ENCODE peak calls at places on chromosomes 4 and X, in ten cellular contexts. One of them, this sample, is unnamed.

GRCh38 chr4:81807927-81808672 is 336.4 kb upstream of the RASGEF1B start:
- DNase-seq in HFF-Myc: no peak
- DNase-seq in OCI-LY7: no peak
- DNase-seq in epithelial cell of esophagus: peak; percentile 3
- DNase-seq in IMR-90: no peak
- DNase-seq in brain microvascular endothelial cell: no peak
- DNase-seq in CD8-positive, alpha-beta T cell: no peak
- DNase-seq in ovary: no peak
- DNase-seq in nephron progenitor cell: no peak
- DNase-seq in endodermal cell: no peak
- DNase-seq in this sample: no peak

GRCh38 chrX:1589356-1590130 is 1.9 kb upstream of the AKAP17A start:
- DNase-seq in HFF-Myc: no peak
- DNase-seq in OCI-LY7: no peak
- DNase-seq in epithelial cell of esophagus: no peak
- DNase-seq in IMR-90: no peak
- DNase-seq in brain microvascular endothelial cell: no peak
- DNase-seq in CD8-positive, alpha-beta T cell: no peak
- DNase-seq in ovary: no peak
- DNase-seq in nephron progenitor cell: no peak
- DNase-seq in endodermal cell: peak; percentile 49
- DNase-seq in this sample: no peak

GRCh38 chr4:80301884-80302283 is 33.6 kb upstream of the CFAP299 start:
- DNase-seq in HFF-Myc: no peak
- DNase-seq in OCI-LY7: no peak
- DNase-seq in epithelial cell of esophagus: no peak
- DNase-seq in IMR-90: no peak
- DNase-seq in brain microvascular endothelial cell: no peak
- DNase-seq in CD8-positive, alpha-beta T cell: no peak
- DNase-seq in ovary: no peak
- DNase-seq in nephron progenitor cell: no peak
- DNase-seq in endodermal cell: no peak
- DNase-seq in this sample: no peak

GRCh38 chr4:113828712-113829111 is 67.2 kb upstream of the CAMK2D start:
- DNase-seq in HFF-Myc: no peak
- DNase-seq in OCI-LY7: no peak
- DNase-seq in epithelial cell of esophagus: peak; percentile 26
- DNase-seq in IMR-90: peak; percentile 49
- DNase-seq in brain microvascular endothelial cell: no peak
- DNase-seq in CD8-positive, alpha-beta T cell: no peak
- DNase-seq in ovary: no peak
- DNase-seq in nephron progenitor cell: no peak
- DNase-seq in endodermal cell: no peak
- DNase-seq in this sample: no peak

GRCh38 chr4:15781427-15782095 is 3.4 kb downstream of the CD38 start:
- DNase-seq in HFF-Myc: no peak
- DNase-seq in OCI-LY7: no peak
- DNase-seq in epithelial cell of esophagus: peak; percentile 19
- DNase-seq in IMR-90: no peak
- DNase-seq in brain microvascular endothelial cell: no peak
- DNase-seq in CD8-positive, alpha-beta T cell: no peak
- DNase-seq in ovary: no peak
- DNase-seq in nephron progenitor cell: no peak
- DNase-seq in endodermal cell: no peak
- DNase-seq in this sample: no peak

GRCh38 chrX:137052641-137053235 is 18.9 kb upstream of the GPR101 start:
- DNase-seq in HFF-Myc: no peak
- DNase-seq in OCI-LY7: no peak
- DNase-seq in epithelial cell of esophagus: no peak
- DNase-seq in IMR-90: no peak
- DNase-seq in brain microvascular endothelial cell: no peak
- DNase-seq in CD8-positive, alpha-beta T cell: no peak
- DNase-seq in ovary: no peak
- DNase-seq in nephron progenitor cell: peak; percentile 18
- DNase-seq in endodermal cell: peak; percentile 65
- DNase-seq in this sample: no peak

GRCh38 chr4:154444958-154445357 is 46.6 kb downstream of the DCHS2 start:
- DNase-seq in HFF-Myc: no peak
- DNase-seq in OCI-LY7: no peak
- DNase-seq in epithelial cell of esophagus: no peak
- DNase-seq in IMR-90: no peak
- DNase-seq in brain microvascular endothelial cell: no peak
- DNase-seq in CD8-positive, alpha-beta T cell: no peak
- DNase-seq in ovary: no peak
- DNase-seq in nephron progenitor cell: no peak
- DNase-seq in endodermal cell: no peak
- DNase-seq in this sample: no peak

GRCh38 chrX:102708900-102709299 is 3.3 kb upstream of the GPRASP2 start:
- DNase-seq in HFF-Myc: no peak
- DNase-seq in OCI-LY7: peak; percentile 9
- DNase-seq in epithelial cell of esophagus: no peak
- DNase-seq in IMR-90: no peak
- DNase-seq in brain microvascular endothelial cell: no peak
- DNase-seq in CD8-positive, alpha-beta T cell: no peak
- DNase-seq in ovary: no peak
- DNase-seq in nephron progenitor cell: no peak
- DNase-seq in endodermal cell: no peak
- DNase-seq in this sample: no peak

GRCh38 chr4:128516568-128516967 is 229.0 kb upstream of the PGRMC2 start:
- DNase-seq in HFF-Myc: peak; percentile 90
- DNase-seq in OCI-LY7: no peak
- DNase-seq in epithelial cell of esophagus: no peak
- DNase-seq in IMR-90: peak; percentile 92
- DNase-seq in brain microvascular endothelial cell: no peak
- DNase-seq in CD8-positive, alpha-beta T cell: no peak
- DNase-seq in ovary: no peak
- DNase-seq in nephron progenitor cell: no peak
- DNase-seq in endodermal cell: no peak
- DNase-seq in this sample: no peak

GRCh38 chrX:1537031-1537715 is at the start of gene P2RY8:
- DNase-seq in HFF-Myc: peak; percentile 11
- DNase-seq in OCI-LY7: peak; percentile 91
- DNase-seq in epithelial cell of esophagus: peak; percentile 27
- DNase-seq in IMR-90: no peak
- DNase-seq in brain microvascular endothelial cell: peak; percentile 28
- DNase-seq in CD8-positive, alpha-beta T cell: peak; percentile 74
- DNase-seq in ovary: peak; percentile 86
- DNase-seq in nephron progenitor cell: no peak
- DNase-seq in endodermal cell: no peak
- DNase-seq in this sample: peak; percentile 62

GRCh38 chrX:43677993-43678392 is 21.9 kb downstream of the MAOA start:
- DNase-seq in HFF-Myc: no peak
- DNase-seq in OCI-LY7: no peak
- DNase-seq in epithelial cell of esophagus: no peak
- DNase-seq in IMR-90: no peak
- DNase-seq in brain microvascular endothelial cell: no peak
- DNase-seq in CD8-positive, alpha-beta T cell: no peak
- DNase-seq in ovary: no peak
- DNase-seq in nephron progenitor cell: no peak
- DNase-seq in endodermal cell: no peak
- DNase-seq in this sample: no peak

GRCh38 chrX:131762802-131763234 is 218.9 kb downstream of the OR13H1 start:
- DNase-seq in HFF-Myc: no peak
- DNase-seq in OCI-LY7: no peak
- DNase-seq in epithelial cell of esophagus: no peak
- DNase-seq in IMR-90: peak; percentile 77
- DNase-seq in brain microvascular endothelial cell: peak; percentile 64
- DNase-seq in CD8-positive, alpha-beta T cell: no peak
- DNase-seq in ovary: peak; percentile 62
- DNase-seq in nephron progenitor cell: no peak
- DNase-seq in endodermal cell: no peak
- DNase-seq in this sample: no peak
- TF ChIP-seq CTCF in HFF-Myc: no peak
- TF ChIP-seq CTCF in OCI-LY7: no peak
- TF ChIP-seq CTCF in epithelial cell of esophagus: no peak
- TF ChIP-seq CTCF in IMR-90: peak; percentile 63
- TF ChIP-seq CTCF in brain microvascular endothelial cell: peak; percentile 52
- TF ChIP-seq CTCF in CD8-positive, alpha-beta T cell: no peak
- TF ChIP-seq CTCF in ovary: peak; percentile 55
- TF ChIP-seq CTCF in nephron progenitor cell: no peak
- TF ChIP-seq CTCF in endodermal cell: peak; percentile 49
- TF ChIP-seq CTCF in this sample: no peak

GRCh38 chrX:16022580-16023170 is 100.7 kb upstream of the GRPR start:
- DNase-seq in HFF-Myc: no peak
- DNase-seq in OCI-LY7: no peak
- DNase-seq in epithelial cell of esophagus: peak; percentile 53
- DNase-seq in IMR-90: peak; percentile 54
- DNase-seq in brain microvascular endothelial cell: no peak
- DNase-seq in CD8-positive, alpha-beta T cell: no peak
- DNase-seq in ovary: no peak
- DNase-seq in nephron progenitor cell: no peak
- DNase-seq in endodermal cell: no peak
- DNase-seq in this sample: no peak

GRCh38 chrX:16023790-16024734 is 99.3 kb upstream of the GRPR start:
- DNase-seq in HFF-Myc: no peak
- DNase-seq in OCI-LY7: no peak
- DNase-seq in epithelial cell of esophagus: peak; percentile 75
- DNase-seq in IMR-90: peak; percentile 58
- DNase-seq in brain microvascular endothelial cell: peak; percentile 13
- DNase-seq in CD8-positive, alpha-beta T cell: no peak
- DNase-seq in ovary: no peak
- DNase-seq in nephron progenitor cell: no peak
- DNase-seq in endodermal cell: no peak
- DNase-seq in this sample: no peak
- TF ChIP-seq CTCF in HFF-Myc: no peak
- TF ChIP-seq CTCF in OCI-LY7: no peak
- TF ChIP-seq CTCF in epithelial cell of esophagus: no peak
- TF ChIP-seq CTCF in IMR-90: no peak
- TF ChIP-seq CTCF in brain microvascular endothelial cell: no peak
- TF ChIP-seq CTCF in CD8-positive, alpha-beta T cell: no peak
- TF ChIP-seq CTCF in ovary: no peak
- TF ChIP-seq CTCF in nephron progenitor cell: no peak
- TF ChIP-seq CTCF in endodermal cell: no peak
- TF ChIP-seq CTCF in this sample: no peak

GRCh38 chr4:121697626-121698025 is 846 bp upstream of the ANXA5 start:
- DNase-seq in HFF-Myc: no peak
- DNase-seq in OCI-LY7: no peak
- DNase-seq in epithelial cell of esophagus: no peak
- DNase-seq in IMR-90: no peak
- DNase-seq in brain microvascular endothelial cell: no peak
- DNase-seq in CD8-positive, alpha-beta T cell: no peak
- DNase-seq in ovary: no peak
- DNase-seq in nephron progenitor cell: no peak
- DNase-seq in endodermal cell: no peak
- DNase-seq in this sample: no peak

GRCh38 chr4:121696641-121697461 is at the start of gene ANXA5:
- DNase-seq in HFF-Myc: no peak
- DNase-seq in OCI-LY7: peak; percentile 76
- DNase-seq in epithelial cell of esophagus: peak; percentile 90
- DNase-seq in IMR-90: peak; percentile 88
- DNase-seq in brain microvascular endothelial cell: peak; percentile 78
- DNase-seq in CD8-positive, alpha-beta T cell: peak; percentile 63
- DNase-seq in ovary: peak; percentile 88
- DNase-seq in nephron progenitor cell: peak; percentile 88
- DNase-seq in endodermal cell: peak; percentile 92
- DNase-seq in this sample: peak; percentile 54

GRCh38 chr4:121693450-121693849 is 3.3 kb downstream of the ANXA5 start:
- DNase-seq in HFF-Myc: no peak
- DNase-seq in OCI-LY7: no peak
- DNase-seq in epithelial cell of esophagus: no peak
- DNase-seq in IMR-90: peak; percentile 37
- DNase-seq in brain microvascular endothelial cell: no peak
- DNase-seq in CD8-positive, alpha-beta T cell: no peak
- DNase-seq in ovary: no peak
- DNase-seq in nephron progenitor cell: no peak
- DNase-seq in endodermal cell: no peak
- DNase-seq in this sample: no peak

GRCh38 chr4:121698119-121698732 is 1.4 kb upstream of the ANXA5 start:
- DNase-seq in HFF-Myc: no peak
- DNase-seq in OCI-LY7: no peak
- DNase-seq in epithelial cell of esophagus: no peak
- DNase-seq in IMR-90: no peak
- DNase-seq in brain microvascular endothelial cell: no peak
- DNase-seq in CD8-positive, alpha-beta T cell: no peak
- DNase-seq in ovary: peak; percentile 23
- DNase-seq in nephron progenitor cell: no peak
- DNase-seq in endodermal cell: no peak
- DNase-seq in this sample: no peak

GRCh38 chr4:121696140-121696640 is 590 bp downstream of the ANXA5 start:
- DNase-seq in HFF-Myc: no peak
- DNase-seq in OCI-LY7: peak; percentile 39
- DNase-seq in epithelial cell of esophagus: peak; percentile 69
- DNase-seq in IMR-90: peak; percentile 85
- DNase-seq in brain microvascular endothelial cell: peak; percentile 59
- DNase-seq in CD8-positive, alpha-beta T cell: peak; percentile 45
- DNase-seq in ovary: peak; percentile 77
- DNase-seq in nephron progenitor cell: peak; percentile 45
- DNase-seq in endodermal cell: no peak
- DNase-seq in this sample: peak; percentile 60
- TF ChIP-seq CTCF in HFF-Myc: peak; percentile 3
- TF ChIP-seq CTCF in OCI-LY7: no peak
- TF ChIP-seq CTCF in epithelial cell of esophagus: no peak
- TF ChIP-seq CTCF in IMR-90: peak; percentile 16
- TF ChIP-seq CTCF in brain microvascular endothelial cell: peak; percentile 15
- TF ChIP-seq CTCF in CD8-positive, alpha-beta T cell: no peak
- TF ChIP-seq CTCF in ovary: no peak
- TF ChIP-seq CTCF in nephron progenitor cell: no peak
- TF ChIP-seq CTCF in endodermal cell: peak; percentile 24
- TF ChIP-seq CTCF in this sample: no peak

GRCh38 chr4:121277194-121278105 is 103.4 kb downstream of the QRFPR start:
- DNase-seq in HFF-Myc: no peak
- DNase-seq in OCI-LY7: peak; percentile 17
- DNase-seq in epithelial cell of esophagus: peak; percentile 45
- DNase-seq in IMR-90: no peak
- DNase-seq in brain microvascular endothelial cell: no peak
- DNase-seq in CD8-positive, alpha-beta T cell: no peak
- DNase-seq in ovary: no peak
- DNase-seq in nephron progenitor cell: peak; percentile 3
- DNase-seq in endodermal cell: peak; percentile 76
- DNase-seq in this sample: no peak
- TF ChIP-seq CTCF in HFF-Myc: peak; percentile 38
- TF ChIP-seq CTCF in OCI-LY7: peak; percentile 64
- TF ChIP-seq CTCF in epithelial cell of esophagus: peak; percentile 48
- TF ChIP-seq CTCF in IMR-90: no peak
- TF ChIP-seq CTCF in brain microvascular endothelial cell: peak; percentile 58
- TF ChIP-seq CTCF in CD8-positive, alpha-beta T cell: no peak
- TF ChIP-seq CTCF in ovary: no peak
- TF ChIP-seq CTCF in nephron progenitor cell: peak; percentile 30
- TF ChIP-seq CTCF in endodermal cell: peak; percentile 86
- TF ChIP-seq CTCF in this sample: no peak

GRCh38 chr4:118279920-118280432 is 72.8 kb downstream of the PRSS12 start:
- DNase-seq in HFF-Myc: no peak
- DNase-seq in OCI-LY7: peak; percentile 23
- DNase-seq in epithelial cell of esophagus: no peak
- DNase-seq in IMR-90: no peak
- DNase-seq in brain microvascular endothelial cell: no peak
- DNase-seq in CD8-positive, alpha-beta T cell: no peak
- DNase-seq in ovary: no peak
- DNase-seq in nephron progenitor cell: no peak
- DNase-seq in endodermal cell: no peak
- DNase-seq in this sample: no peak
- TF ChIP-seq CTCF in HFF-Myc: no peak
- TF ChIP-seq CTCF in OCI-LY7: no peak
- TF ChIP-seq CTCF in epithelial cell of esophagus: no peak
- TF ChIP-seq CTCF in IMR-90: no peak
- TF ChIP-seq CTCF in brain microvascular endothelial cell: no peak
- TF ChIP-seq CTCF in CD8-positive, alpha-beta T cell: no peak
- TF ChIP-seq CTCF in ovary: no peak
- TF ChIP-seq CTCF in nephron progenitor cell: no peak
- TF ChIP-seq CTCF in endodermal cell: no peak
- TF ChIP-seq CTCF in this sample: no peak

GRCh38 chr4:185997287-185997686 is 71.7 kb upstream of the TLR3 start:
- DNase-seq in HFF-Myc: no peak
- DNase-seq in OCI-LY7: no peak
- DNase-seq in epithelial cell of esophagus: no peak
- DNase-seq in IMR-90: no peak
- DNase-seq in brain microvascular endothelial cell: no peak
- DNase-seq in CD8-positive, alpha-beta T cell: no peak
- DNase-seq in ovary: no peak
- DNase-seq in nephron progenitor cell: no peak
- DNase-seq in endodermal cell: no peak
- DNase-seq in this sample: no peak
- TF ChIP-seq CTCF in HFF-Myc: no peak
- TF ChIP-seq CTCF in OCI-LY7: no peak
- TF ChIP-seq CTCF in epithelial cell of esophagus: no peak
- TF ChIP-seq CTCF in IMR-90: no peak
- TF ChIP-seq CTCF in brain microvascular endothelial cell: no peak
- TF ChIP-seq CTCF in CD8-positive, alpha-beta T cell: no peak
- TF ChIP-seq CTCF in ovary: no peak
- TF ChIP-seq CTCF in nephron progenitor cell: no peak
- TF ChIP-seq CTCF in endodermal cell: no peak
- TF ChIP-seq CTCF in this sample: no peak